ENCODE peak calls at places on chromosome 17, in ten cellular contexts. G, V, A, J, D, Z, O, I, L and C are unnamed samples.

GRCh38 chr17:11642655-11643054 is 44.4 kb downstream of the DNAH9 start:
- DNase-seq in G (no peak), V (no peak), A (no peak), J (no peak), D (no peak), Z (no peak), O (no peak), I (no peak), L (peak), C (no peak)

GRCh38 chr17:40112718-40113109 is 9.1 kb upstream of the MSL1 start:
- DNase-seq in G (no peak), V (no peak), A (no peak), J (no peak), D (no peak), Z (no peak), O (no peak), I (no peak), L (no peak), C (no peak)

GRCh38 chr17:82283208-82283749 is 9.8 kb upstream of the CSNK1D start:
- DNase-seq in G (no peak), V (no peak), A (peak), J (no peak), D (peak), Z (no peak), O (peak), I (no peak), L (no peak), C (no peak)

GRCh38 chr17:49762148-49762941 is 1.6 kb downstream of the FAM117A start:
- DNase-seq in G (no peak), V (no peak), A (no peak), J (no peak), D (no peak), Z (no peak), O (no peak), I (no peak), L (no peak), C (no peak)

GRCh38 chr17:71327376-71328059 is 793.3 kb upstream of the SOX9 start:
- DNase-seq in G (no peak), V (no peak), A (peak), J (no peak), D (no peak), Z (no peak), O (peak), I (no peak), L (no peak), C (no peak)

GRCh38 chr17:73591278-73592078 is 52.8 kb downstream of the SDK2 start:
- DNase-seq in G (no peak), V (peak), A (no peak), J (peak), D (no peak), Z (peak), O (no peak), I (peak), L (no peak), C (no peak)

GRCh38 chr17:65047939-65048338 is 8.6 kb downstream of the GNA13 start:
- DNase-seq in G (no peak), V (no peak), A (no peak), J (no peak), D (no peak), Z (no peak), O (no peak), I (no peak), L (no peak), C (no peak)

GRCh38 chr17:10295728-10296343 is 77.0 kb downstream of the MYH13 start:
- DNase-seq in G (peak), V (peak), A (peak), J (no peak), D (no peak), Z (peak), O (peak), I (peak), L (no peak), C (no peak)

GRCh38 chr17:66264696-66265095 is 35.5 kb upstream of the APOH start:
- DNase-seq in G (no peak), V (no peak), A (no peak), J (no peak), D (no peak), Z (no peak), O (no peak), I (no peak), L (no peak), C (no peak)

GRCh38 chr17:13030459-13031305 is 12.9 kb upstream of the ELAC2 start:
- DNase-seq in G (peak), V (peak), A (peak), J (peak), D (no peak), Z (peak), O (peak), I (peak), L (no peak), C (no peak)

GRCh38 chr17:79411419-79411818 is 199.4 kb downstream of the RBFOX3 start:
- DNase-seq in G (no peak), V (no peak), A (no peak), J (no peak), D (no peak), Z (no peak), O (no peak), I (no peak), L (no peak), C (no peak)

GRCh38 chr17:83069571-83069906 is 9.9 kb upstream of the METRNL start:
- DNase-seq in G (no peak), V (no peak), A (no peak), J (no peak), D (no peak), Z (no peak), O (no peak), I (no peak), L (no peak), C (no peak)

GRCh38 chr17:17151541-17151940 is 54.6 kb downstream of the PLD6 start:
- DNase-seq in G (no peak), V (no peak), A (peak), J (no peak), D (peak), Z (no peak), O (peak), I (no peak), L (no peak), C (no peak)

GRCh38 chr17:31269597-31269996 is 27.4 kb downstream of the OMG start:
- DNase-seq in G (no peak), V (no peak), A (peak), J (no peak), D (peak), Z (no peak), O (peak), I (no peak), L (no peak), C (no peak)

GRCh38 chr17:75979705-75980187 is 706 bp downstream of the TEN1 start:
- DNase-seq in G (no peak), V (no peak), A (no peak), J (no peak), D (no peak), Z (no peak), O (no peak), I (no peak), L (no peak), C (no peak)

GRCh38 chr17:75976175-75976848 is 2.7 kb downstream of the ACOX1 start:
- DNase-seq in G (no peak), V (no peak), A (no peak), J (no peak), D (no peak), Z (no peak), O (no peak), I (no peak), L (no peak), C (no peak)

GRCh38 chr17:75981019-75981615 is 2.1 kb downstream of the TEN1 start:
- DNase-seq in G (no peak), V (no peak), A (no peak), J (no peak), D (no peak), Z (no peak), O (no peak), I (no peak), L (no peak), C (no peak)

GRCh38 chr17:75980188-75981018 is 1.4 kb downstream of the TEN1 start:
- DNase-seq in G (no peak), V (no peak), A (no peak), J (no peak), D (no peak), Z (peak), O (no peak), I (no peak), L (no peak), C (no peak)

DNA sequence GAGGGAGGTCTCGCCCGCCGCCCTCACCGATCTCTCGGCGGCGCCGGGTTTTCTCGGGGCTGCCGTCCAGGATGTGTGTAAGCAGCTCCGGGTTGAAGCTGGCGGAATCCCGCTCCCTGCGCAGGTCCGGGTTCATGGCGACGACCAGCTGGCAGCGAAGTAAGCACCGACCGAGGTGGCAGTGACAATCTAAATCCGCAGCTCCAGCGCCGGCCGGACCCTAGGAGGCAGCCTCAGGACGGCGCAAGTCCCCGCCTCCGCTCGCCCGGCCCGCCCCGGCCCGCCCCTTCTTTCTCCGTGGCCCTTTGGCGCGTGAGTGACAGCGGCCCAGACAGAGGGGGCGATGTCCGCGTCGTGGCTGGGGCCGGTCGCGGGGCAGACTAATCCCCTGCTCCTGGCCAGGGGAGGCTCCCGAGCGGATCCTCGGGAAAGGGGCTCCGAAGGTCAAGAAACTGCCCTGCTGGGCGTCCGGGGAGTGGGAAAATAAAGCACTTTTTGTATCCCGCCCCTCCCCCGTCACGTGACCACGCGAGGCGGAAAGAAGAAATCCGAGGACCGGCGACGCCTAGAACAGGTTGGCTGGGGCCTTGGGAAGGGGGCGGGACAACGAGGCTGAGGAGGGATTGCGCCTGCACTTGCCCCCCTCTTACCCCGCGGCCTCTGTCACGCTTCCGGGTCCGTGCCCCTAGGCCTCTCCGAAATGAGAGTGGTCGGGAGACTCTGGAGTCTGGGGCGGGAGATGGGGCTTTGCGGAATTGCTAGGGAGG is at the start of the genes ACOX1 and TEN1:
- DNase-seq in G (peak), V (peak), A (peak), J (peak), D (peak), Z (peak), O (peak), I (peak), L (peak), C (peak)
- TF ChIP-seq CTCF in G (peak), V (no peak), A (peak), J (no peak), D (peak), Z (peak), O (no peak), I (peak), L (peak), C (peak)

GRCh38 chr17:60401819-60402218 is 9.9 kb upstream of the USP32 start:
- DNase-seq in G (no peak), V (no peak), A (no peak), J (no peak), D (no peak), Z (no peak), O (no peak), I (no peak), L (no peak), C (no peak)
- TF ChIP-seq CTCF in G (no peak), V (no peak), A (no peak), J (no peak), D (no peak), Z (no peak), O (no peak), I (no peak), L (no peak), C (no peak)

DNA sequence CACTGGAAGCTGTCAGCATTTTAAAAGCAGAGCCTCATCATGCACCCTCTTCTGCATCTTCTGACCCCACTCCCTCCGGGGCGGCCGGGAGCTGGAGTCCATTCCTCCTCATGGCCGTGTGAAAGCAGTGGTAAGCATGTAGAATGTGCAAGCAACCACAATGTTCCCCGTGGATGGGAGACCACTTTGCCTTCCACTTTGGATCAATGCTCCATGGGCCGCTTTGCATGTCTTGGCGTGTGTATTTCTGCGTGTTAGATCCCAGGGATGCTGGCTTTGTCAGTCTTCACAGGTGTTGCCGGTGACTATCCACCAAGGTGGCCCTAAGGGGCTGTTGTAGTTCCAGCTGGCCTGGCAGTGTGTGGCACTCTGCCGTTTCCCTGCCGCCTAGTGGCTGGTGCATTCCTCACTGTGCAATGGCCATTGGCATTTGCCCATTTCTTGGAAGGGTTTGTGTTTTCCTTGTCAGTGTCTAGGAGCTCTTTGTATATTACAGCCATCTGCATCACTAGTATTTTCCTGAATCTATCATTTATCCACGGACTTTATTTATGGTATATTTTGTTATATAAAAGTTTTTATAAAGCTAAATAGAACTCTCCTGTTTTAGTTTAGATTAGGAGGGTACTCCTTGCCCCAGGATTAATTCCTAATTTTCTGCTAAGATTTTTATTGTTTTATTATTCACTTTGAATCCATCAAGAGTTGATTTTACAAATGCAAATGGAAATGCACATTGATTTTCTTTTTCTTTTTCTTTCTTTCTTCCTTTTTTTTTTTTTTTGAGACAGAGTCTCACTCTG is 5.8 kb upstream of the ALDH3A1 start:
- DNase-seq in G (no peak), V (no peak), A (no peak), J (no peak), D (no peak), Z (no peak), O (no peak), I (peak), L (no peak), C (no peak)
- TF ChIP-seq CTCF in G (peak), V (no peak), A (no peak), J (no peak), D (no peak), Z (peak), O (peak), I (peak), L (peak), C (peak)

GRCh38 chr17:6573982-6574688 is 17.8 kb upstream of the PITPNM3 start:
- DNase-seq in G (no peak), V (no peak), A (no peak), J (no peak), D (no peak), Z (no peak), O (no peak), I (no peak), L (no peak), C (peak)

GRCh38 chr17:6572997-6573396 is 16.6 kb upstream of the PITPNM3 start:
- DNase-seq in G (no peak), V (no peak), A (no peak), J (no peak), D (no peak), Z (no peak), O (no peak), I (no peak), L (no peak), C (peak)

GRCh38 chr17:6576038-6576437 is 19.7 kb upstream of the PITPNM3 start:
- DNase-seq in G (no peak), V (no peak), A (no peak), J (no peak), D (no peak), Z (no peak), O (no peak), I (no peak), L (no peak), C (no peak)

GRCh38 chr17:6575596-6575988 is 19.2 kb upstream of the PITPNM3 start:
- DNase-seq in G (no peak), V (no peak), A (no peak), J (no peak), D (no peak), Z (no peak), O (no peak), I (no peak), L (no peak), C (no peak)

GRCh38 chr17:6574689-6575595 is 18.6 kb upstream of the PITPNM3 start:
- DNase-seq in G (no peak), V (peak), A (peak), J (peak), D (no peak), Z (peak), O (peak), I (peak), L (no peak), C (no peak)
- TF ChIP-seq CTCF in G (no peak), V (no peak), A (peak), J (no peak), D (peak), Z (no peak), O (peak), I (no peak), L (no peak), C (no peak)

DNA sequence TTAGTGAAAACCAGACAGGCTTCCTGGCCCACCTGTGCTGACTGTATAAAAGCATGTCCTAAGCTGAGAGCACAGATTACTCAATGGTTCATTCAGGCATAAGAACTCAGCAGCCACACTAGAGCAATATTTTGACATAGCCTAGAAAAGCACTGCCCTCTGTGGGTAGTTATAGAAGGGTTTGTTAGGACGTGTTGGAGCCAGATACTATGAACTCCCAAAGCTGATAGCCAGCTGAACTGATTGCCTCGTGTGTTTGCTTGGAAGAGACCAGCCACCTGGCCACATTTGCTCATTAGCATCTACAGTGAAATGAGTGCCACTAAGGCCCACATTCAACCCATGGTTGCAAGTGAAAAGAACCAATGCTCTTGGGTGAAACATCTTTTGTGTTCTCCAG is 30.8 kb upstream of the ABCA5 start:
- DNase-seq in G (no peak), V (no peak), A (peak), J (no peak), D (no peak), Z (peak), O (no peak), I (no peak), L (no peak), C (no peak)
- TF ChIP-seq CTCF in G (no peak), V (no peak), A (no peak), J (no peak), D (no peak), Z (no peak), O (no peak), I (no peak), L (no peak), C (no peak)

GRCh38 chr17:28675485-28675884 is 13.5 kb downstream of the SUPT6H start:
- DNase-seq in G (no peak), V (no peak), A (no peak), J (no peak), D (no peak), Z (no peak), O (no peak), I (no peak), L (no peak), C (no peak)

DNA sequence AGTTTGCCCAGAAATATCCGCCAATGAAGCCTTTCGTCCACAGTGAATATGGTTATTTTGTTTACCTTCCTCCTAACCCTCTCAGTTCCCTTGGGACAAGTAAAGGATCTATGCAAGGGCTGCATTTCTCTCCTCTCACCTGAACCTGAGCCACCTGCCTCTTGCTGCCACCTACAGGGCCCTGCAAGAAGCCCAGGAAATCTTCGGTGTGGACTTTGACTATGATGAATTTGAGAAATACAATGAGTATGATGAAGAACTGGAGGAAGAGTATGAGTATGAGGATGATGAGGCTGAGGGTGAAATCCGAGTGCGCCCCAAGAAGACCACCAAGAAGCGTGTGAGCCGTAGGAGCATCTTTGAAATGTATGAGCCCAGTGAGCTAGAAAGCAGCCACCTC is 14.0 kb downstream of the SUPT6H start:
- DNase-seq in G (no peak), V (no peak), A (no peak), J (no peak), D (no peak), Z (peak), O (no peak), I (peak), L (no peak), C (no peak)
- TF ChIP-seq CTCF in G (no peak), V (no peak), A (no peak), J (no peak), D (peak), Z (peak), O (peak), I (peak), L (peak), C (peak)

DNA sequence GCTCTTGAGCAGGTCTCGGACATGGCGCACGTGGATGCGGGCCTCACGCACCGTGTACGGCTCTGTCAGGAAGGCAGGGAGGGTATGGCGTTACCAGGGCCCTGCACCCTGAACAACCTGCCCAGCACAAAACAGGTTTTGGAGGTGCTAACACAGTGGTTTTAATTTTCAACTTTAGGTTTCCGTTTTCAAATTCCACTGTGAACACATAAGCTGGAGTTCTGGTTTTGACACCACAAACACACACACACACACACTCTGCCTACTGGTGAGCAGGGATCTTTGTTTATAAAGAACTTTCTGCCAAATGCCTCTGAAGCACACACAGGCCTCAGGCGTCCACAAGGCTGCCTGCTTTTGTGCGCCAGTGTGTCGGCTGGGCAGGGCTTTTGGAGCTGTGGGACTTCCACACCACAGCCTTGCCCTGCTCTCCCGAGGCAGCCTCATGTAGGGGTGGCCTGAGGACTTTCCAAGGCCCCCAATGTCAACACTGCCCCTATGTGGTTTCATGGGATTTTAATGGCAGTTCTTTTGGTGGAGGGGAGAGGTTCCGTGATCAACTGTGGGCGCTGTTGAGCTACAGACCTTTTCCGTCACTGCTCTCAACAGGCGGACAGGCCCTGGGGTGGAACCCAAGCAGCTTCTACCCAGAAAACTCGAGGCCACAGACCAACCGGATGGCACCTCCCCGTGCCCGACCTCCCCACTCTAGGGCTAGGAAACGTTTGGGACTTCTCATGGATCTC is 9.4 kb downstream of the CLUH start:
- DNase-seq in G (no peak), V (no peak), A (no peak), J (no peak), D (no peak), Z (no peak), O (no peak), I (no peak), L (no peak), C (no peak)
- TF ChIP-seq CTCF in G (no peak), V (no peak), A (no peak), J (no peak), D (no peak), Z (no peak), O (no peak), I (no peak), L (no peak), C (no peak)